ENCODE peak calls at places on chromosomes 3 and 15, in six cellular contexts. S is bronchial epithelial cell, M is brain microvascular endothelial cell, J is foreskin keratinocyte, Y is H9, R is Panc1. T is an unnamed sample.
A peak's percentile ranks its signal among the peaks of the same experiment; 100 is the strongest.

GRCh38 chr3:97232635-97233034 is 418.2 kb downstream of the EPHA6 start:
- DNase-seq in M (no peak), R (no peak), J (no peak), Y (no peak), S (peak; percentile 66), T (no peak)

GRCh38 chr3:194482196-194482593 is 4.6 kb downstream of the ATP13A3 start:
- DNase-seq in S (no peak), Y (no peak), M (no peak), J (no peak), R (no peak), T (no peak)

GRCh38 chr3:36380171-36381031 is at the start of gene STAC:
- DNase-seq in R (no peak), M (no peak), S (no peak), J (no peak), Y (peak; percentile 70), T (peak; percentile 41)

GRCh38 chr3:37375184-37376120 is 201.1 kb upstream of the LRRFIP2 start:
- DNase-seq in Y (peak; percentile 77), J (no peak), S (no peak), R (no peak), M (no peak), T (peak; percentile 49)

GRCh38 chr15:66881173-66881905 is 179.3 kb downstream of the SMAD6 start:
- DNase-seq in R (no peak), Y (no peak), S (no peak), M (no peak), J (no peak), T (no peak)

GRCh38 chr15:79978260-79978659 is 7.3 kb upstream of the BCL2A1 start:
- DNase-seq in S (no peak), M (no peak), Y (no peak), J (no peak), R (no peak), T (no peak)

GRCh38 chr3:112357888-112358287 is 24.9 kb downstream of the CD200 start:
- DNase-seq in M (no peak), S (no peak), R (no peak), Y (no peak), J (no peak), T (no peak)

GRCh38 chr3:125163739-125164601 is 48.6 kb downstream of the SLC12A8 start:
- DNase-seq in S (peak; percentile 56), Y (peak; percentile 80), R (peak; percentile 8), J (no peak), M (no peak), T (no peak)

GRCh38 chr3:117217837-117218236 is 508.3 kb downstream of the TUSC7 start:
- DNase-seq in R (no peak), S (no peak), M (no peak), J (no peak), Y (no peak), T (no peak)

GRCh38 chr3:59469948-59470723 is 420.3 kb upstream of the CFAP20DC start:
- DNase-seq in R (no peak), S (peak; percentile 61), Y (no peak), J (peak; percentile 66), M (peak; percentile 27), T (no peak)

GRCh38 chr3:46558184-46559029 is 7.7 kb downstream of the LRRC2 start:
- DNase-seq in R (peak; percentile 71), S (peak; percentile 79), Y (peak; percentile 84), M (peak; percentile 65), J (peak; percentile 84), T (peak; percentile 95)

GRCh38 chr3:106305882-106306445 is 437.2 kb upstream of the CBLB start:
- DNase-seq in J (no peak), Y (no peak), M (no peak), S (no peak), R (no peak), T (no peak)

GRCh38 chr3:22263042-22263441 is 512.0 kb upstream of the ZNF385D start:
- DNase-seq in S (peak; percentile 7), M (peak; percentile 75), J (no peak), Y (no peak), R (no peak), T (no peak)

GRCh38 chr3:62414786-62415185 is 41.4 kb upstream of the FEZF2 start:
- DNase-seq in J (no peak), M (no peak), Y (peak; percentile 75), R (no peak), S (no peak), T (peak; percentile 26)

GRCh38 chr15:82666606-82667005 is 19.4 kb upstream of the CPEB1 start:
- DNase-seq in M (no peak), J (no peak), Y (no peak), S (no peak), R (no peak), T (no peak)

GRCh38 chr3:134799393-134799792 is 4.3 kb downstream of the EPHB1 start:
- DNase-seq in S (no peak), R (no peak), Y (no peak), M (no peak), J (no peak), T (no peak)

GRCh38 chr3:134796313-134797079 is 1.4 kb downstream of the EPHB1 start:
- DNase-seq in M (no peak), R (no peak), J (no peak), Y (peak; percentile 47), S (no peak), T (peak; percentile 33)

GRCh38 chr3:134797816-134798451 is 2.9 kb downstream of the EPHB1 start:
- DNase-seq in R (no peak), M (no peak), S (no peak), J (no peak), Y (no peak), T (no peak)

GRCh38 chr3:134797080-134797801 is 2.2 kb downstream of the EPHB1 start:
- DNase-seq in J (no peak), M (no peak), Y (peak; percentile 50), S (no peak), R (no peak), T (no peak)

DNA sequence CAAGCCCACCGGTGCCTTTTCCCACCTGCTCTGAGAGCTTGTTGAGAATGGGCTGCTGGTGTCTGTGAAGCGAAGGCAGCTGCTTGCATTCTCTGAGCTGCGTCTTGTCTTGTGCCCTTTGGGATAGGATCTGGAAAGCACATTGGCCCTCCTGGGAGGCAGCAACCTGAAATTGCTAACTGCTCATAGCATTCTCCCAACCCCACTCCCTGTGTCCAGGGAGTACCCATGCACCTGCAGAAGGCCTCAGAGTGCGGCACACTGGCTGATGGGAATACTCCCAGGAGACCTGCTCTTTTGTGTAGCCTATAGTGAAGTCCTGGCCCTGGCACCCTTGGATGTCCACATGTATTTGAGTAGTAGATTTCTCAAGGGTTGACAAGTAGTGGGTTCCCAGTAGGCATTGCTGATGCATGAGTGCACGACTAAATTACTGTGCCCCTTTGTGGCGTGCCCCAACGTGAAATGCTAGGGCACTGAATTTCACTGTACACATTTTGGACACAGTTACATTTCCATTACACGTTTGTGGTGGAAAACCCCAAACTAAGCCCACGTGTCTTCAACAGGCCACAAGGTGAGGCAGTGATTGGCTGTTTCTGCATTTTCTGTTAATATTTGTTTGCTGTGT is 3.7 kb downstream of the EPHB1 start:
- DNase-seq in Y (no peak), M (no peak), J (no peak), R (no peak), S (no peak), T (no peak)
- H3K27me3 ChIP-seq in Y (peaks cover 21% of the 10 kb centered on the region), M (peaks cover 34% of the 10 kb centered on the region), J (peaks cover 55% of the 10 kb centered on the region), R (peaks cover 28% of the 10 kb centered on the region), S (peaks cover 26% of the 10 kb centered on the region), T (peaks cover 42% of the 10 kb centered on the region)

GRCh38 chr15:73005032-73005431 is 47.2 kb upstream of the NEO1 start:
- DNase-seq in Y (no peak), R (no peak), J (no peak), M (no peak), S (no peak), T (no peak)
- H3K27me3 ChIP-seq in Y (no peaks in the 10 kb centered on the region), R (peaks cover 6% of the 10 kb centered on the region), J (no peaks in the 10 kb centered on the region), M (no peaks in the 10 kb centered on the region), S (no peaks in the 10 kb centered on the region), T (peaks cover 13% of the 10 kb centered on the region)

GRCh38 chr15:90598053-90598577 is 68.4 kb downstream of the CRTC3 start:
- DNase-seq in Y (peak; percentile 72), M (no peak), S (no peak), R (no peak), J (no peak), T (peak; percentile 27)
- H3K27me3 ChIP-seq in Y (peaks cover 3% of the 10 kb centered on the region), M (no peaks in the 10 kb centered on the region), S (no peaks in the 10 kb centered on the region), R (no peaks in the 10 kb centered on the region), J (no peaks in the 10 kb centered on the region), T (no peaks in the 10 kb centered on the region)

GRCh38 chr3:171753025-171753472 is 57.2 kb downstream of the PLD1 start:
- DNase-seq in Y (no peak), M (no peak), S (peak; percentile 99), J (peak; percentile 99), R (no peak), T (no peak)
- H3K27me3 ChIP-seq in Y (no peaks in the 10 kb centered on the region), M (no peaks in the 10 kb centered on the region), S (no peaks in the 10 kb centered on the region), J (no peaks in the 10 kb centered on the region), R (no peaks in the 10 kb centered on the region), T (peaks cover 38% of the 10 kb centered on the region)